ENCODE peak calls at places on chromosomes 3 and 15, in six cellular contexts. B, W, F, A, S and Z are unnamed samples.

GRCh38 chr15:38002883-38003477 is 68.5 kb downstream of the TMCO5A start:
- DNase-seq in F (peak; percentile 74), S (peak; percentile 84), B (peak; percentile 56), W (no peak), A (no peak), Z (peak; percentile 73)

GRCh38 chr3:18062289-18063025 is 320.0 kb upstream of the TBC1D5 start:
- DNase-seq in B (no peak), F (peak; percentile 70), W (no peak), S (peak; percentile 22), A (no peak), Z (no peak)

GRCh38 chr3:38725726-38726410 is 76.4 kb upstream of the SCN5A start:
- DNase-seq in W (no peak), A (no peak), S (peak; percentile 76), B (no peak), F (peak; percentile 41), Z (no peak)

GRCh38 chr3:73490453-73491311 is 134.1 kb downstream of the PDZRN3 start:
- DNase-seq in A (no peak), F (peak; percentile 72), B (peak; percentile 20), W (no peak), S (peak; percentile 70), Z (no peak)

GRCh38 chr3:172321035-172321434 is 127.2 kb downstream of the GHSR start:
- DNase-seq in A (no peak), F (no peak), S (peak; percentile 20), W (no peak), B (no peak), Z (no peak)

GRCh38 chr3:159593927-159594605 is 394.6 kb upstream of the IL12A start:
- DNase-seq in B (no peak), F (no peak), S (no peak), A (no peak), W (no peak), Z (no peak)

GRCh38 chr15:101528108-101528916 is 38.8 kb upstream of the PCSK6 start:
- DNase-seq in A (no peak), F (no peak), B (no peak), W (peak; percentile 69), S (no peak), Z (no peak)

GRCh38 chr3:57091874-57092273 is 31.4 kb downstream of the SPATA12 start:
- DNase-seq in W (no peak), F (no peak), S (no peak), B (no peak), A (no peak), Z (no peak)

GRCh38 chr15:76987896-76988860 is 6.7 kb upstream of the PSTPIP1 start:
- DNase-seq in B (no peak), W (no peak), F (no peak), A (no peak), S (no peak), Z (no peak)

GRCh38 chr3:68876112-68876713 is 56.1 kb downstream of the TAFA4 start:
- DNase-seq in A (no peak), S (peak; percentile 74), B (peak; percentile 65), W (no peak), F (peak; percentile 50), Z (no peak)

DNA sequence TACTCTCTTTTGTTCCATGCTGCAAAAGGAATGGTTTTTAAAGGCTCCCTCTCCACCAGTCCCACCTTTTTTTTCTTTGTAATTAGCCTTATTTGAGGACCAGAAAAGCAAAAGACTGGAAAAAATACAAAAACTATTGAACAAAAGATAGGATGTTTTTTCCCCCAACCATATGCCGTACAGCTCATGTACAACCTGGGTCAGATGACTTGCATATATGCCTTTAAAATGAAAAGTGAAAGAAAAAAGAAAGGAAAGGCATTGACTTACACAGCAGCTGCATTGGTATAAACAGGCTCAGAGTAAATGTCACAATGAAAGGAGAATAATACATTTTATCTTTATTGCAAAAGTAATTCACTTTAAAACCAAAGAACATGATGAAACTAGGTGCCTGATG is 69.5 kb upstream of the CMC1 start:
- DNase-seq in S (peak; percentile 1), F (no peak), B (no peak), W (no peak), A (no peak), Z (no peak)
- H3K4me3 ChIP-seq in S (no peak overlapping the region), F (no peak overlapping the region), B (no peak overlapping the region), W (no peak overlapping the region), A (no peak overlapping the region), Z (no peak overlapping the region)

GRCh38 chr3:11230125-11230524 is 42.1 kb upstream of the ATG7 start:
- DNase-seq in F (peak; percentile 56), A (no peak), W (no peak), S (no peak), B (no peak), Z (no peak)

GRCh38 chr3:11228041-11228440 is 44.2 kb upstream of the ATG7 start:
- DNase-seq in W (no peak), A (no peak), F (no peak), B (no peak), S (no peak), Z (no peak)

GRCh38 chr3:11224870-11225251 is 47.3 kb upstream of the ATG7 start:
- DNase-seq in F (no peak), S (no peak), W (no peak), B (no peak), A (no peak), Z (no peak)

GRCh38 chr3:11224010-11224409 is 48.2 kb upstream of the ATG7 start:
- DNase-seq in B (no peak), W (no peak), S (no peak), F (no peak), A (no peak), Z (no peak)

GRCh38 chr3:11226042-11226370 is 46.2 kb upstream of the ATG7 start:
- DNase-seq in W (no peak), B (no peak), A (no peak), F (no peak), S (no peak), Z (no peak)
- H3K4me3 ChIP-seq in W (peak overlapping the region; percentile 30), B (no peak overlapping the region), A (no peak overlapping the region), F (no peak overlapping the region), S (no peak overlapping the region), Z (no peak overlapping the region)

GRCh38 chr3:48592519-48593087 is 2.5 kb downstream of the COL7A1 start:
- DNase-seq in W (peak; percentile 71), B (no peak), F (no peak), S (peak; percentile 13), A (no peak), Z (no peak)

GRCh38 chr3:48595075-48595525 is at the start of gene COL7A1:
- DNase-seq in F (no peak), S (no peak), A (no peak), W (peak; percentile 82), B (no peak), Z (no peak)

GRCh38 chr3:48594431-48595049 is 589 bp downstream of the COL7A1 start:
- DNase-seq in S (peak; percentile 19), W (peak; percentile 65), F (peak; percentile 14), B (no peak), A (no peak), Z (no peak)

GRCh38 chr3:48591886-48592518 is 3.1 kb downstream of the COL7A1 start:
- DNase-seq in B (no peak), S (no peak), W (peak; percentile 56), A (no peak), F (no peak), Z (no peak)

DNA sequence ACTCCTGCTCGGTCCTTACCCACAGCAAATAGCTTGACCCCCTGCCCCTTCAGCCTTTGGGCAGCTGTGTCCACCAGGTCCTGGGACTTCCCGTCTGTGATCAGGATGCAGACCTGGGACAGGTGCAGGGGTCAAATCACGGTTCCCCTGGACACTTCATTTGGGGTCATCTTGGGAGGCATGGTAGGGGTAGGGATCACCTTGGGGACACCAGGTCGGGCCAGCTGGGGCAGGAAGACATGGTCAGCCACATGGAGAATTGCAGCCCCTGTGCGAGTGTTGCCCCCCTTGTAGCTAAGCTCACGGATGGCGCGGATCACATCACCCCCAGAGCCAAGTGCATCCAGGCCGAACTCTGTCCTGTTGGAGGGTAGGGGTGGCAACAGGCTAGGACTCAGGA is 1.8 kb downstream of the COL7A1 start:
- DNase-seq in W (no peak), S (no peak), B (no peak), A (no peak), F (no peak), Z (no peak)
- H3K4me3 ChIP-seq in W (no peak overlapping the region), S (no peak overlapping the region), B (no peak overlapping the region), A (no peak overlapping the region), F (no peak overlapping the region), Z (no peak overlapping the region)

DNA sequence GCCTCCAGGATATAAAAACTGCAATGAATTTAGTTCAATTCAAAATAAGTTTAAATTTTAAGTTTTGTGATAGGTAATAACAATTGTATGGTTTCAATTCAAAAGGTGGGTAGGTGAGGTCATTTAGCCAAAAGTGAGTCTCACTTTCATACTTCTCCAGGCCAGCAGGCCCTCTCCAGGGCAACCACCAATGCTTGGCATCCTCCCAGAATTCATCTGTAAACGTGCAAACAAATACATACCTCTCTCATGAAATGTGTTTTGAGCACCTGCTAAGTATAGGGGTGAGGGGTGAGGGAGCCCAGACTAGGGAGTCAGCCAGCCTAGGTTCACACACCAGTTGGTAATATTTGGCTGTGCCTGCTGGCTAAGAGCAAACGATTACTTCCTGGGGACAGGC is 22.0 kb upstream of the RBSN start:
- DNase-seq in S (no peak), A (no peak), F (no peak), W (no peak), B (no peak), Z (no peak)
- H3K4me3 ChIP-seq in S (no peak overlapping the region), A (no peak overlapping the region), F (no peak overlapping the region), W (no peak overlapping the region), B (no peak overlapping the region), Z (no peak overlapping the region)

GRCh38 chr3:129727707-129728106 is 121.2 kb upstream of the PLXND1 start:
- DNase-seq in F (peak; percentile 20), B (no peak), S (peak; percentile 80), W (no peak), A (no peak), Z (no peak)

GRCh38 chr3:129722527-129722926 is 116.1 kb upstream of the PLXND1 start:
- DNase-seq in S (no peak), W (no peak), A (no peak), B (no peak), F (no peak), Z (no peak)

GRCh38 chr3:129718201-129718600 is 111.7 kb upstream of the PLXND1 start:
- DNase-seq in B (no peak), F (no peak), A (no peak), S (no peak), W (no peak), Z (no peak)

DNA sequence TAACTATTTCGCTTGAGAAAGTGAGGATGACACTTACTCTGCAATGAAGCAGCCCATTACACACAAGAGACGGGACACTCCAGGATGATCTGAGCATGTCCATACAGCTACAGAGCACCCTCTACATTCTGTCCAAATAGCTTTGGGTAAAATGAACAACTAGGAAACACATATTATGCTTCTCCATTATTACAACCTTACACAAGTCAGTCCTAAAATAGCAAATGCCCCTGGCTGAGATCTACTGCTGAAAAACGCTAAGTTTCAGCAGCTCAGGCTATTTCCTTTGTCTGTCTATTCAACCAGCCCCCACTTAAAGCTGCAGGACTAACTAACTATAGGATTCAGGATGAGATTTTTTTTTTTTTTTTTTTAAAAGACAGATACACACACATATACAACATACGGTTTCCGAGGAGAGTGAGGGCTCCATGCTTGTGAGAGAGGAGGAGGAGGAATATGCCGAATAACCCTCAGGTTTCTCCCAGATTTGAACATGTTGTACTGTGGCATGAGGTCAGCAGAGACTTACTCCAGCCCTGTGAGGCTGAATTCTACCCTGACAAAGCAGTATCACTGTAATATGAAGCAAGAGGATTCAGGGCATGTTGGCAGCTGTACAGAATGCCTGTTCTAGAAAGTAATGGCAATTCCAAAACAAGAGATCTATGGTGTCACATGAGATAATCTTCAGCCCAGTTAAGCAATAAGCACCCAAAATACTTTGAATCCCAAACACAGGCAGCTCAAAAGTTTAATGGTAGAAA is 117.3 kb upstream of the PLXND1 start:
- DNase-seq in W (no peak), B (no peak), S (peak; percentile 89), F (peak; percentile 82), A (no peak), Z (no peak)
- H3K4me3 ChIP-seq in W (no peak overlapping the region), B (no peak overlapping the region), S (no peak overlapping the region), F (no peak overlapping the region), A (peak overlapping the region; percentile 20), Z (no peak overlapping the region)